ENCODE peak calls at places on chromosome 15, in four cellular contexts. F is GM23338, S is GM12878, P is transverse colon. Q is an unnamed sample.

GRCh38 chr15:33309602-33310276 is 1.0 kb upstream of the RYR3 start:
- DNase-seq in F (peak), S (no peak), P (no peak), Q (peak)

GRCh38 chr15:83487519-83487918 is 40.4 kb downstream of the SH3GL3 start:
- DNase-seq in S (no peak), P (no peak), F (no peak), Q (no peak)

GRCh38 chr15:70643106-70643782 is 120.1 kb downstream of the UACA start:
- DNase-seq in S (no peak), F (no peak), P (no peak), Q (no peak)

GRCh38 chr15:56537881-56538280 is 72.9 kb upstream of the MNS1 start:
- DNase-seq in P (peak), F (no peak), S (no peak), Q (peak)

GRCh38 chr15:51758645-51759044 is 7.2 kb downstream of the TMOD2 start:
- DNase-seq in F (no peak), P (peak), S (no peak), Q (no peak)

GRCh38 chr15:41926184-41927056 is 32.6 kb upstream of the SPTBN5 start:
- DNase-seq in F (peak), S (no peak), P (peak), Q (no peak)

GRCh38 chr15:87711011-87711410 is 545.5 kb downstream of the NTRK3 start:
- DNase-seq in S (no peak), F (no peak), P (no peak), Q (no peak)

GRCh38 chr15:37480482-37480881 is 380.1 kb upstream of the MEIS2 start:
- DNase-seq in F (no peak), P (no peak), S (no peak), Q (no peak)

GRCh38 chr15:79172032-79172481 is 81.5 kb upstream of the RASGRF1 start:
- DNase-seq in F (peak), P (no peak), S (no peak), Q (no peak)

GRCh38 chr15:78353093-78353492 is 12.9 kb downstream of the CRABP1 start:
- DNase-seq in P (no peak), F (peak), S (peak), Q (no peak)

DNA sequence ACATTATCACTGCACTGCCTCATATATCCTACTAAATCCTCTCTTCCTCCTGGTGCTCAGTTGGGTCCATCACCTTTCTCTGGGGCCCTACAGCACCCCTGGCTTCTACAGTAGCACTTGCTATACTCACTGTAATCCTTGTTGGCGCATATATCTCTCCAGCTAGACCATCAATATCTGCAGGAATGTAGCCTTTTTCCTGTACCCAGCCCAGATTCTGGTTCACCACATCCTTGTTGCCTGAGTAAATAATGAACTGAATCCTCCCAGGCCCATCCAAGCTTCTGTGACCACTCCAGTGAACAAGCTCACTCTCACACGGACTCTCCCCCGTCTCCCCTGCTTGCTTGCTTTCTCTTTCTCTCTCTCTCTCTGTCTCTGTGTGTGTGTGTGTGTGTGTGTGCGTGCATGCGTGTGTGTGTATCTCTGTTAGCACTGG is 62.5 kb upstream of the LIPC start:
- DNase-seq in F (no peak), P (no peak), S (no peak), Q (no peak)
- H3K4me3 ChIP-seq in F (no peak), P (no peak), S (no peak), Q (no peak)

GRCh38 chr15:101181349-101181748 is 70.5 kb downstream of the CHSY1 start:
- DNase-seq in P (no peak), S (no peak), F (no peak), Q (no peak)
- TF ChIP-seq CTCF in P (no peak), S (no peak), F (no peak), Q (no peak)

GRCh38 chr15:40032125-40032839 is 6.7 kb downstream of the SRP14 start:
- DNase-seq in P (no peak), S (no peak), F (no peak), Q (no peak)

GRCh38 chr15:40038267-40038653 is 721 bp downstream of the SRP14 start:
- DNase-seq in S (no peak), F (peak), P (no peak), Q (no peak)

GRCh38 chr15:40029979-40030893 is 8.7 kb downstream of the SRP14 start:
- DNase-seq in F (peak), P (peak), S (no peak), Q (no peak)

GRCh38 chr15:40031300-40031699 is 7.7 kb downstream of the SRP14 start:
- DNase-seq in F (no peak), S (no peak), P (no peak), Q (no peak)

GRCh38 chr15:40034186-40034946 is 4.6 kb downstream of the SRP14 start:
- DNase-seq in S (no peak), F (no peak), P (no peak), Q (no peak)
- TF ChIP-seq POLR2AphosphoS5 in S (no peak), F (no peak), P (no peak), Q (no peak)

GRCh38 chr15:92623435-92623834 is 32.1 kb downstream of the FAM174B start:
- DNase-seq in P (peak), S (no peak), F (no peak), Q (no peak)
- H3K4me3 ChIP-seq in P (no peak), S (no peak), F (no peak), Q (no peak)